ENCODE peak calls at places on chromosomes 12 and 14, in ten cellular contexts. One of them, this sample, is unnamed. For H3K36me3, the result is how much of the 10 kb centered on the place peaks cover.

GRCh38 chr12:53618340-53618739 is 7.8 kb downstream of the ATF7 start:
- DNase-seq in mesenchymal stem cell: no peak
- DNase-seq in body of pancreas: no peak
- DNase-seq in bronchial epithelial cell: no peak
- DNase-seq in mammary epithelial cell: no peak
- DNase-seq in uterus: no peak
- DNase-seq in lung: no peak
- DNase-seq in IMR-90: no peak
- DNase-seq in transverse colon: no peak
- DNase-seq in HCT116: no peak
- DNase-seq in this sample: no peak

GRCh38 chr14:20624495-20625070 is 16.9 kb downstream of the OR6S1 start:
- DNase-seq in IMR-90: peak
- DNase-seq in transverse colon: peak
- DNase-seq in body of pancreas: peak
- DNase-seq in HCT116: no peak
- DNase-seq in uterus: peak
- DNase-seq in mesenchymal stem cell: peak
- DNase-seq in bronchial epithelial cell: peak
- DNase-seq in lung: peak
- DNase-seq in mammary epithelial cell: peak
- DNase-seq in this sample: peak

GRCh38 chr14:63777024-63777423 is 49.2 kb upstream of the SGPP1 start:
- DNase-seq in mesenchymal stem cell: peak
- DNase-seq in transverse colon: no peak
- DNase-seq in uterus: no peak
- DNase-seq in body of pancreas: no peak
- DNase-seq in bronchial epithelial cell: peak
- DNase-seq in lung: no peak
- DNase-seq in mammary epithelial cell: peak
- DNase-seq in IMR-90: peak
- DNase-seq in HCT116: peak
- DNase-seq in this sample: no peak

GRCh38 chr12:11797317-11797913 is 147.9 kb downstream of the ETV6 start:
- DNase-seq in mesenchymal stem cell: peak
- DNase-seq in transverse colon: no peak
- DNase-seq in lung: no peak
- DNase-seq in IMR-90: peak
- DNase-seq in mammary epithelial cell: no peak
- DNase-seq in bronchial epithelial cell: no peak
- DNase-seq in body of pancreas: no peak
- DNase-seq in HCT116: no peak
- DNase-seq in uterus: no peak
- DNase-seq in this sample: no peak

GRCh38 chr14:100104006-100104352 is 38.8 kb downstream of the EVL start:
- DNase-seq in HCT116: no peak
- DNase-seq in body of pancreas: no peak
- DNase-seq in IMR-90: no peak
- DNase-seq in mammary epithelial cell: no peak
- DNase-seq in bronchial epithelial cell: no peak
- DNase-seq in mesenchymal stem cell: no peak
- DNase-seq in transverse colon: no peak
- DNase-seq in uterus: no peak
- DNase-seq in lung: no peak
- DNase-seq in this sample: no peak

GRCh38 chr12:88993655-88994054 is 358.6 kb downstream of the DUSP6 start:
- DNase-seq in uterus: no peak
- DNase-seq in HCT116: peak
- DNase-seq in mammary epithelial cell: peak
- DNase-seq in lung: no peak
- DNase-seq in body of pancreas: no peak
- DNase-seq in mesenchymal stem cell: peak
- DNase-seq in bronchial epithelial cell: peak
- DNase-seq in transverse colon: no peak
- DNase-seq in IMR-90: peak
- DNase-seq in this sample: peak

GRCh38 chr12:32343496-32343895 is 55.9 kb upstream of the FGD4 start:
- DNase-seq in bronchial epithelial cell: no peak
- DNase-seq in IMR-90: no peak
- DNase-seq in mammary epithelial cell: no peak
- DNase-seq in transverse colon: no peak
- DNase-seq in uterus: no peak
- DNase-seq in body of pancreas: no peak
- DNase-seq in HCT116: no peak
- DNase-seq in mesenchymal stem cell: no peak
- DNase-seq in lung: no peak
- DNase-seq in this sample: no peak

GRCh38 chr14:85960781-85961180 is 430.8 kb downstream of the FLRT2 start:
- DNase-seq in IMR-90: no peak
- DNase-seq in mammary epithelial cell: no peak
- DNase-seq in body of pancreas: no peak
- DNase-seq in lung: no peak
- DNase-seq in mesenchymal stem cell: no peak
- DNase-seq in transverse colon: no peak
- DNase-seq in HCT116: no peak
- DNase-seq in bronchial epithelial cell: no peak
- DNase-seq in uterus: no peak
- DNase-seq in this sample: no peak

GRCh38 chr14:68781161-68782021 is 11.5 kb downstream of the ZFP36L1 start:
- DNase-seq in lung: no peak
- DNase-seq in IMR-90: no peak
- DNase-seq in bronchial epithelial cell: no peak
- DNase-seq in uterus: peak
- DNase-seq in mammary epithelial cell: no peak
- DNase-seq in mesenchymal stem cell: no peak
- DNase-seq in HCT116: no peak
- DNase-seq in body of pancreas: peak
- DNase-seq in transverse colon: peak
- DNase-seq in this sample: no peak

GRCh38 chr12:128698573-128698972 is 125.2 kb downstream of the SLC15A4 start:
- DNase-seq in lung: no peak
- DNase-seq in IMR-90: no peak
- DNase-seq in transverse colon: no peak
- DNase-seq in HCT116: no peak
- DNase-seq in mesenchymal stem cell: no peak
- DNase-seq in body of pancreas: no peak
- DNase-seq in uterus: no peak
- DNase-seq in bronchial epithelial cell: no peak
- DNase-seq in mammary epithelial cell: no peak
- DNase-seq in this sample: no peak

GRCh38 chr12:879641-880040 is 69.9 kb downstream of the RAD52 start:
- DNase-seq in uterus: no peak
- DNase-seq in transverse colon: no peak
- DNase-seq in lung: no peak
- DNase-seq in IMR-90: peak
- DNase-seq in HCT116: no peak
- DNase-seq in mammary epithelial cell: peak
- DNase-seq in bronchial epithelial cell: peak
- DNase-seq in mesenchymal stem cell: peak
- DNase-seq in body of pancreas: no peak
- DNase-seq in this sample: no peak

GRCh38 chr14:23478109-23478698 is 8.7 kb downstream of the NGDN start:
- DNase-seq in mesenchymal stem cell: peak
- DNase-seq in uterus: peak
- DNase-seq in body of pancreas: peak
- DNase-seq in transverse colon: peak
- DNase-seq in HCT116: peak
- DNase-seq in lung: peak
- DNase-seq in mammary epithelial cell: peak
- DNase-seq in bronchial epithelial cell: peak
- DNase-seq in IMR-90: peak
- DNase-seq in this sample: peak

GRCh38 chr14:34502826-34503225 is 36.7 kb downstream of the EAPP start:
- DNase-seq in bronchial epithelial cell: no peak
- DNase-seq in mesenchymal stem cell: no peak
- DNase-seq in body of pancreas: no peak
- DNase-seq in transverse colon: no peak
- DNase-seq in mammary epithelial cell: no peak
- DNase-seq in IMR-90: peak
- DNase-seq in lung: no peak
- DNase-seq in HCT116: no peak
- DNase-seq in uterus: no peak
- DNase-seq in this sample: no peak

GRCh38 chr12:52181757-52182156 is 10.1 kb downstream of the KRT80 start:
- DNase-seq in uterus: no peak
- DNase-seq in body of pancreas: no peak
- DNase-seq in mammary epithelial cell: no peak
- DNase-seq in mesenchymal stem cell: peak
- DNase-seq in HCT116: no peak
- DNase-seq in lung: no peak
- DNase-seq in bronchial epithelial cell: peak
- DNase-seq in IMR-90: peak
- DNase-seq in transverse colon: no peak
- DNase-seq in this sample: no peak

GRCh38 chr12:107486140-107486892 is 199.3 kb upstream of the PWP1 start:
- DNase-seq in mammary epithelial cell: no peak
- DNase-seq in bronchial epithelial cell: no peak
- DNase-seq in lung: no peak
- DNase-seq in IMR-90: no peak
- DNase-seq in uterus: no peak
- DNase-seq in body of pancreas: no peak
- DNase-seq in transverse colon: no peak
- DNase-seq in mesenchymal stem cell: no peak
- DNase-seq in HCT116: no peak
- DNase-seq in this sample: no peak

GRCh38 chr12:132023658-132024057 is 73.9 kb downstream of the EP400 start:
- DNase-seq in HCT116: no peak
- DNase-seq in body of pancreas: no peak
- DNase-seq in uterus: no peak
- DNase-seq in transverse colon: no peak
- DNase-seq in IMR-90: no peak
- DNase-seq in lung: no peak
- DNase-seq in mesenchymal stem cell: no peak
- DNase-seq in bronchial epithelial cell: no peak
- DNase-seq in mammary epithelial cell: no peak
- DNase-seq in this sample: no peak

GRCh38 chr12:132020292-132020691 is 70.5 kb downstream of the EP400 start:
- DNase-seq in mammary epithelial cell: no peak
- DNase-seq in IMR-90: no peak
- DNase-seq in lung: no peak
- DNase-seq in transverse colon: no peak
- DNase-seq in body of pancreas: peak
- DNase-seq in uterus: no peak
- DNase-seq in mesenchymal stem cell: no peak
- DNase-seq in HCT116: no peak
- DNase-seq in bronchial epithelial cell: no peak
- DNase-seq in this sample: no peak

GRCh38 chr12:132019891-132020290 is 70.1 kb downstream of the EP400 start:
- DNase-seq in mammary epithelial cell: no peak
- DNase-seq in uterus: no peak
- DNase-seq in mesenchymal stem cell: no peak
- DNase-seq in HCT116: no peak
- DNase-seq in body of pancreas: no peak
- DNase-seq in lung: no peak
- DNase-seq in IMR-90: no peak
- DNase-seq in transverse colon: no peak
- DNase-seq in bronchial epithelial cell: no peak
- DNase-seq in this sample: no peak

GRCh38 chr12:132021031-132021871 is 71.5 kb downstream of the EP400 start:
- DNase-seq in bronchial epithelial cell: no peak
- DNase-seq in HCT116: no peak
- DNase-seq in mesenchymal stem cell: no peak
- DNase-seq in uterus: no peak
- DNase-seq in IMR-90: no peak
- DNase-seq in mammary epithelial cell: no peak
- DNase-seq in lung: no peak
- DNase-seq in transverse colon: no peak
- DNase-seq in body of pancreas: no peak
- DNase-seq in this sample: no peak

GRCh38 chr12:132021965-132022364 is 72.2 kb downstream of the EP400 start:
- DNase-seq in transverse colon: no peak
- DNase-seq in mammary epithelial cell: no peak
- DNase-seq in IMR-90: no peak
- DNase-seq in mesenchymal stem cell: no peak
- DNase-seq in uterus: no peak
- DNase-seq in bronchial epithelial cell: no peak
- DNase-seq in HCT116: no peak
- DNase-seq in body of pancreas: no peak
- DNase-seq in lung: no peak
- DNase-seq in this sample: no peak
- H3K36me3 ChIP-seq in transverse colon: half or more
- H3K36me3 ChIP-seq in mammary epithelial cell: under half
- H3K36me3 ChIP-seq in IMR-90: half or more
- H3K36me3 ChIP-seq in mesenchymal stem cell: half or more
- H3K36me3 ChIP-seq in uterus: under half
- H3K36me3 ChIP-seq in bronchial epithelial cell: under half
- H3K36me3 ChIP-seq in HCT116: under half
- H3K36me3 ChIP-seq in body of pancreas: under half
- H3K36me3 ChIP-seq in lung: under half
- H3K36me3 ChIP-seq in this sample: under half

GRCh38 chr12:121828826-121829225 is 25.0 kb downstream of the SETD1B start:
- DNase-seq in HCT116: no peak
- DNase-seq in bronchial epithelial cell: no peak
- DNase-seq in mammary epithelial cell: no peak
- DNase-seq in lung: no peak
- DNase-seq in mesenchymal stem cell: no peak
- DNase-seq in body of pancreas: no peak
- DNase-seq in transverse colon: no peak
- DNase-seq in IMR-90: no peak
- DNase-seq in uterus: no peak
- DNase-seq in this sample: no peak
- H3K36me3 ChIP-seq in HCT116: under half
- H3K36me3 ChIP-seq in bronchial epithelial cell: under half
- H3K36me3 ChIP-seq in mammary epithelial cell: under half
- H3K36me3 ChIP-seq in lung: under half
- H3K36me3 ChIP-seq in mesenchymal stem cell: half or more
- H3K36me3 ChIP-seq in body of pancreas: under half
- H3K36me3 ChIP-seq in transverse colon: under half
- H3K36me3 ChIP-seq in IMR-90: half or more
- H3K36me3 ChIP-seq in uterus: under half
- H3K36me3 ChIP-seq in this sample: under half

GRCh38 chr12:113960030-113960429 is 6.1 kb downstream of the RBM19 start:
- DNase-seq in bronchial epithelial cell: no peak
- DNase-seq in transverse colon: no peak
- DNase-seq in IMR-90: no peak
- DNase-seq in uterus: no peak
- DNase-seq in lung: no peak
- DNase-seq in HCT116: no peak
- DNase-seq in mesenchymal stem cell: no peak
- DNase-seq in body of pancreas: peak
- DNase-seq in mammary epithelial cell: no peak
- DNase-seq in this sample: no peak
- H3K36me3 ChIP-seq in bronchial epithelial cell: under half
- H3K36me3 ChIP-seq in transverse colon: under half
- H3K36me3 ChIP-seq in IMR-90: half or more
- H3K36me3 ChIP-seq in uterus: under half
- H3K36me3 ChIP-seq in lung: under half
- H3K36me3 ChIP-seq in HCT116: under half
- H3K36me3 ChIP-seq in mesenchymal stem cell: half or more
- H3K36me3 ChIP-seq in body of pancreas: under half
- H3K36me3 ChIP-seq in mammary epithelial cell: under half
- H3K36me3 ChIP-seq in this sample: under half

DNA sequence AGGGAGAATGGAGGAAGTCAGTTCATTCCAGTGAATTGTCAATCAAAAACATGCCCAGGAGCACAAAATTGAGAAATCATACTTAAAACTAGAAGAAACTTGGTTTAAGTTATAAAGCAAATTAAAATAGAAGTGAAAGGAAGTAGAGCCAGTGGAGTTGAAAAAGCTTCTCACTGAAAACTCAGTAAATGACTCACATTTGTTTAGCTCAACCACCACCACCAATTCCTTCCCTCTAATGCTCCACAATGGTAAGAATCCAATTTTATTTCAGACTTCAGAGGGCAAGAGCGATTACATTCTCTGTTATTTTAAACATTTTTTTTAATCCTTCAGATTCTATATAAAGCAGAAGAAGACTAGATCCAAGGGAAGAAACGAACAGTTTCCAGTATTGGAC is 19.4 kb downstream of the UTP20 start:
- DNase-seq in mesenchymal stem cell: no peak
- DNase-seq in body of pancreas: no peak
- DNase-seq in bronchial epithelial cell: no peak
- DNase-seq in mammary epithelial cell: no peak
- DNase-seq in IMR-90: peak
- DNase-seq in transverse colon: no peak
- DNase-seq in uterus: no peak
- DNase-seq in lung: no peak
- DNase-seq in HCT116: no peak
- DNase-seq in this sample: no peak
- H3K36me3 ChIP-seq in mesenchymal stem cell: under half
- H3K36me3 ChIP-seq in body of pancreas: under half
- H3K36me3 ChIP-seq in bronchial epithelial cell: under half
- H3K36me3 ChIP-seq in mammary epithelial cell: under half
- H3K36me3 ChIP-seq in IMR-90: under half
- H3K36me3 ChIP-seq in transverse colon: under half
- H3K36me3 ChIP-seq in uterus: under half
- H3K36me3 ChIP-seq in lung: under half
- H3K36me3 ChIP-seq in HCT116: under half
- H3K36me3 ChIP-seq in this sample: under half